ENCODE peak calls at places on chromosomes 5 and 9, in seven cellular contexts. L is fibroblast of lung, V is mammary epithelial cell, T is A673, J is GM23338, Q is HCT116, W is endothelial cell of umbilical vein. Z is an unnamed sample.

GRCh38 chr5:32794086-32794485 is 83.0 kb downstream of the NPR3 start:
- DNase-seq in L (peak), V (no peak), T (no peak), J (peak), Q (no peak), W (no peak), Z (no peak)

GRCh38 chr9:12391839-12392509 is 301.2 kb upstream of the TYRP1 start:
- DNase-seq in L (no peak), V (no peak), T (no peak), J (no peak), Q (no peak), W (no peak), Z (no peak)

GRCh38 chr5:14063117-14063516 is 80.0 kb upstream of the TRIO start:
- DNase-seq in L (peak), V (peak), T (no peak), J (no peak), Q (no peak), W (no peak), Z (no peak)

GRCh38 chr9:110255417-110256141 is 728 bp downstream of the TXN start:
- DNase-seq in L (peak), V (peak), T (peak), J (peak), Q (no peak), W (peak), Z (peak)

GRCh38 chr9:106862115-106862945 is 636 bp upstream of the ZNF462 start:
- DNase-seq in L (peak), V (peak), T (peak), J (peak), Q (no peak), W (peak), Z (peak)

GRCh38 chr5:177434437-177434836 is 8.0 kb downstream of the GRK6 start:
- DNase-seq in L (no peak), V (no peak), T (no peak), J (no peak), Q (no peak), W (no peak), Z (no peak)

GRCh38 chr5:134132372-134133212 is 18.1 kb downstream of the TCF7 start:
- DNase-seq in L (no peak), V (no peak), T (no peak), J (peak), Q (no peak), W (no peak), Z (peak)

GRCh38 chr5:100794844-100795243 is 108.2 kb downstream of the ST8SIA4 start:
- DNase-seq in L (no peak), V (no peak), T (no peak), J (no peak), Q (no peak), W (no peak), Z (no peak)

GRCh38 chr5:132677682-132678400 is 4.1 kb downstream of the IL4 start:
- DNase-seq in L (no peak), V (no peak), T (no peak), J (no peak), Q (no peak), W (no peak), Z (no peak)

GRCh38 chr5:132046915-132047314 is 13.5 kb upstream of the IL3 start:
- DNase-seq in L (no peak), V (no peak), T (no peak), J (no peak), Q (no peak), W (no peak), Z (no peak)

GRCh38 chr9:127761491-127761904 is 17.0 kb downstream of the SH2D3C start:
- DNase-seq in L (no peak), V (no peak), T (no peak), J (no peak), Q (no peak), W (no peak), Z (no peak)

GRCh38 chr9:82726404-82727276 is 336.3 kb downstream of the RASEF start:
- DNase-seq in L (no peak), V (no peak), T (no peak), J (no peak), Q (no peak), W (no peak), Z (no peak)

GRCh38 chr5:93519737-93520136 is 61.3 kb downstream of the NR2F1-AS1 start:
- DNase-seq in L (peak), V (no peak), T (no peak), J (no peak), Q (no peak), W (peak), Z (no peak)

GRCh38 chr5:139903805-139904565 is 108.4 kb downstream of the PSD2 start:
- DNase-seq in L (no peak), V (peak), T (peak), J (peak), Q (no peak), W (no peak), Z (no peak)
- TF ChIP-seq EZH2 in L (peak), V (no peak), T (peak), J (no peak), Q (no peak), W (peak), Z (no peak)

DNA sequence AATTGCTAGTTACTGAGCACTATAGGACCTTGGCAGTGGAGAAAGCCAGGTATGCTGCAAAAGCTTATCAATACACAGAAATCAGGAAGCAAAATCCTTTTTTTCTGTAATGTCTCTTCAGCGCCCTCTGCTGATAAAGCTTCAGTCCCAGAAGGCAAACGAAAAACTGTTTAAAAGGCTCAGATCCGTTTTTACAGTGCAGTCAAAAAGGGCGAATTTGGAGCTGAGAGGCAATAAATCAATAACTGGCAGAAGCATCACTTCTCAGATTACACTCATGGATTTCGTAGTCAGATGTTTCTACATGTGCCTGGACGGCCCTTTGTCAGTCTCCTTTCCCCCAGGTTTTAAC is 1.1 kb upstream of the MAN2A1 start:
- DNase-seq in L (peak), V (no peak), T (peak), J (peak), Q (peak), W (no peak), Z (no peak)
- TF ChIP-seq CTCF in L (peak), V (peak), T (peak), J (peak), Q (peak), W (peak), Z (peak)

GRCh38 chr5:141878771-141879759 is 855 bp upstream of the PCDH1 start:
- DNase-seq in L (peak), V (peak), T (peak), J (peak), Q (peak), W (peak), Z (peak)
- TF ChIP-seq EZH2 in L (peak), V (no peak), T (no peak), J (no peak), Q (no peak), W (no peak), Z (no peak)

GRCh38 chr9:114031948-114032688 is 46.0 kb downstream of the AMBP start:
- DNase-seq in L (no peak), V (no peak), T (no peak), J (no peak), Q (no peak), W (no peak), Z (no peak)

GRCh38 chr9:114034663-114035062 is 43.4 kb downstream of the AMBP start:
- DNase-seq in L (no peak), V (no peak), T (no peak), J (no peak), Q (no peak), W (no peak), Z (no peak)

GRCh38 chr9:114035221-114035844 is 42.8 kb downstream of the AMBP start:
- DNase-seq in L (no peak), V (no peak), T (no peak), J (no peak), Q (no peak), W (no peak), Z (no peak)

GRCh38 chr9:114034176-114034575 is 43.9 kb downstream of the AMBP start:
- DNase-seq in L (no peak), V (no peak), T (no peak), J (no peak), Q (no peak), W (no peak), Z (no peak)

GRCh38 chr9:114033397-114034103 is 44.5 kb downstream of the AMBP start:
- DNase-seq in L (peak), V (no peak), T (peak), J (peak), Q (no peak), W (peak), Z (peak)
- TF ChIP-seq CTCF in L (peak), V (peak), T (peak), J (peak), Q (peak), W (peak), Z (peak)

GRCh38 chr9:122263699-122264349 is 816 bp downstream of the RBM18 start:
- DNase-seq in L (peak), V (peak), T (no peak), J (no peak), Q (no peak), W (peak), Z (no peak)
- TF ChIP-seq EZH2 in L (no peak), V (no peak), T (no peak), J (no peak), Q (no peak), W (no peak), Z (no peak)

DNA sequence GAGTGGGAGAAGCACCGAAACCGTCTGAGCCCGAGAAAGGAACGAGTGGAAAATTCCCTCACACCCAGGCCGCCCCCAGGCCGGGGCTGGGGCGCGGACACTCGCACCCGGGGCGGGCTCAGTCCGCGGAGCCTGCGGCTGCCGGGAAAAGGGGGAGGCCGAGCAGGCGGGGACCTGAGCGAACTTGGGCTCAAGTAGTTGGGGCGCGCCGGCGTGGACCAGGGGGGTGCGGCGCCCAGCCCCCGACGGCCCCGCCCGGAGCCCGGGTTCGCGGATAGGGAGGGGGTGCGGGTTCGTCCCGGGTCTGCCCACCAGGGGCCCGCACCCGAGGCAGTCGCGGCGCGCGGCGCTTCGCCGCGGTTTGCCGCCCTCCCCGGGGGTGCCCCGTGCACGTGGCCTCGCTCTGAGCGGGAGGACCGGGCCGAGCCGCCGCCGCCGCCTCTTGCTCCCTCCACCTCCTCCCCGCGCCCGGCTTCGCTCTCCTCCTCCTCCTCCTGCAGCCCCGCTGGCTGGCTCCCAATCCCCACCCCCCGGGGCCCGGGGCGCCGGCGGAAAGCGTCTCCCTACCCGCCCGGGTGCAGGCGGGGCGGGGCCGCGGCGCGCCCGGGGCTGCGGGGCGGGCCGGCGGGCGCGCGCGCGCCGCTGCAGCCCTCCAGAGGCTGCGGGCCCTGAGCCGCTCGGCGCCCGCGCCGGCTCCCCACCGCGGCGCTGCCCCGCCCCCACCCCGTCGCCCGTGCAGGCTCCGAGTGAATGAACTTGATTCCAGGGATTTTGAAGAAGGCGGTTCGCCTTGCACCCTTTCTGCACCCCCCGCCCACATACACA is 1.2 kb upstream of the NFIB start:
- DNase-seq in L (peak), V (peak), T (peak), J (peak), Q (no peak), W (peak), Z (no peak)
- TF ChIP-seq CTCF in L (no peak), V (peak), T (no peak), J (no peak), Q (no peak), W (no peak), Z (no peak)

DNA sequence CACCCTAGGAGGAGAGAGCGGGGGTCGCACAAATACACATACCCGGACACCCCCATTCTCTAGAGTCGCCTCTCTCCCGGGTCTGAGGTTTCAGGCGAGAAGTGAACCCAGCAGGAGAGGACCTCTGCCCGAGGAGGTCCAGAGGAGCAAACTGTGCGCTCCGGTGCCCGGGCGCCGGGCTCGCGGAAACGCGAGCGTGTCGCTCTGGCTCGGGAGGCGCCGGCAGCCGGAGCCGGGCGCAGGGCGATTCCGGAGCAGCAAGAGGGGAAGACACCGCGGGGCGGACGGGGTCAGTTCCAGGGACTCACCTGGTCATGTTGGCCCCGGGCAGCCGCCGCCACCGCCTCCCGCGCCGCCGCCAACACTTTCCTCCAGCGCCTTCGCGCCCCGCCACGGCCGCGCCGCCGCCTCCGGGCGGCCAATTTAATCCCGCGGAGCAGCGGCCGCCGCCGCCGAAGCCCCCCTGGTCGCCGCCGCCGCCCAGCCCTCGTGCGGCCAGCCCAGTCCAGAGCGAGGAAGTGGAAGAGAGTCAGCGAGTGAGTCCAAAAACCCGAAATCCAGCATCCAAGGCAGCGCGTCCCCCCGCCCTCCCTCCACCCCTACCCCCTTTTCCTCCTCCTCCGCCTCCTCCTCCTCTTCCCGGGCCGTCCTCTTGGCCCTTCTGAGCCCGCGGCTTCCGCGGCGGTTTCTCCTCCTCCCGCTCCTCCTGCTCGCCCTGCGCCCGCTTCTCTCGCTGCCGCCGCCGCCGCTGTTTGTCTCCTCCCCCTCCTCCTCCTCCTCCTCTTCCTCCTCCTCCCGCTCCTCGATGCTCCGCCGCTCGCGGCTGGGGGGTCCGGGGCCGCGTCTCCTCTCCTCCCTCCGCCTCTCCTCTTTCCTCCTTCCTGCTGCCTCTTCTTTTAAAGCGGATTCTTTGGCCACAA is 1058.0 kb upstream of the DMAC1 start:
- DNase-seq in L (peak), V (peak), T (peak), J (peak), Q (no peak), W (peak), Z (peak)
- TF ChIP-seq EZH2 in L (no peak), V (no peak), T (peak), J (no peak), Q (no peak), W (no peak), Z (no peak)